ENCODE peak calls at places on chromosome 9, in four cellular contexts. B, G, P and C are unnamed samples.

GRCh38 chr9:32807217-32807616 is 23.9 kb downstream of the TMEM215 start:
- DNase-seq in B (no peak), G (no peak), P (no peak), C (no peak)

GRCh38 chr9:77764894-77765780 is 117.0 kb upstream of the GNA14 start:
- DNase-seq in B (peak; percentile 74), G (peak; percentile 74), P (peak; percentile 88), C (peak; percentile 48)

GRCh38 chr9:111851536-111851935 is 45.1 kb upstream of the UGCG start:
- DNase-seq in B (no peak), G (no peak), P (peak; percentile 65), C (peak; percentile 92)

GRCh38 chr9:87119328-87119881 is 172.1 kb upstream of the GAS1 start:
- DNase-seq in B (no peak), G (peak; percentile 81), P (peak; percentile 95), C (peak; percentile 23)

GRCh38 chr9:78001946-78002731 is 29.5 kb downstream of the GNAQ start:
- DNase-seq in B (no peak), G (no peak), P (peak; percentile 42), C (no peak)

GRCh38 chr9:110334183-110334582 is 3.5 kb downstream of the TXNDC8 start:
- DNase-seq in B (no peak), G (no peak), P (no peak), C (no peak)

GRCh38 chr9:14270358-14271077 is 43.4 kb downstream of the NFIB start:
- DNase-seq in B (no peak), G (peak; percentile 72), P (peak; percentile 62), C (no peak)

GRCh38 chr9:17625644-17626388 is 47.0 kb downstream of the SH3GL2 start:
- DNase-seq in B (no peak), G (no peak), P (peak; percentile 15), C (peak; percentile 47)

GRCh38 chr9:113290052-113290607 is 13.0 kb downstream of the RNF183 start:
- DNase-seq in B (no peak), G (no peak), P (no peak), C (no peak)

GRCh38 chr9:89382026-89382986 is 64.0 kb downstream of the SECISBP2 start:
- DNase-seq in B (no peak), G (no peak), P (no peak), C (no peak)

GRCh38 chr9:82764270-82764669 is 298.7 kb downstream of the RASEF start:
- DNase-seq in B (no peak), G (no peak), P (no peak), C (no peak)

GRCh38 chr9:10366171-10366779 is 246.5 kb downstream of the PTPRD start:
- DNase-seq in B (peak; percentile 79), G (peak; percentile 11), P (peak; percentile 60), C (peak; percentile 60)

GRCh38 chr9:130500340-130500771 is 55.6 kb downstream of the ASS1 start:
- DNase-seq in B (no peak), G (no peak), P (no peak), C (no peak)

GRCh38 chr9:110443146-110443877 is 105.6 kb upstream of the TXNDC8 start:
- DNase-seq in B (no peak), G (peak; percentile 90), P (peak; percentile 81), C (peak; percentile 39)

GRCh38 chr9:134468358-134468757 is 142.1 kb downstream of the RXRA start:
- DNase-seq in B (no peak), G (no peak), P (no peak), C (no peak)

GRCh38 chr9:126915846-126916543 is 1.4 kb downstream of the RALGPS1 start:
- DNase-seq in B (no peak), G (no peak), P (no peak), C (peak; percentile 79)

GRCh38 chr9:12464910-12465512 is 228.2 kb upstream of the TYRP1 start:
- DNase-seq in B (peak; percentile 76), G (peak; percentile 20), P (peak; percentile 50), C (peak; percentile 22)

GRCh38 chr9:125847735-125848134 is 100.6 kb downstream of the PBX3 start:
- DNase-seq in B (no peak), G (no peak), P (no peak), C (no peak)

GRCh38 chr9:93667006-93667405 is 90.6 kb downstream of the PHF2 start:
- DNase-seq in B (no peak), G (no peak), P (no peak), C (no peak)

GRCh38 chr9:14315754-14316573 is 2.0 kb upstream of the NFIB start:
- DNase-seq in B (no peak), G (peak; percentile 31), P (peak; percentile 63), C (peak; percentile 20)

GRCh38 chr9:134765785-134766184 is 114.8 kb upstream of the FCN2 start:
- DNase-seq in B (no peak), G (no peak), P (no peak), C (no peak)

GRCh38 chr9:124110307-124110915 is 98.8 kb downstream of the LHX2 start:
- DNase-seq in B (peak; percentile 86), G (peak; percentile 71), P (peak; percentile 74), C (peak; percentile 38)

GRCh38 chr9:109887079-109887478 is 107.1 kb downstream of the PALM2AKAP2 start:
- DNase-seq in B (no peak), G (peak; percentile 33), P (peak; percentile 64), C (peak; percentile 46)

GRCh38 chr9:3281399-3281798 is 244.4 kb downstream of the RFX3 start:
- DNase-seq in B (no peak), G (no peak), P (no peak), C (no peak)

GRCh38 chr9:112112941-112113399 is 62.1 kb downstream of the SUSD1 start:
- DNase-seq in B (peak; percentile 49), G (peak; percentile 7), P (peak; percentile 47), C (peak; percentile 88)

GRCh38 chr9:109755040-109755439 is 25.0 kb upstream of the PALM2AKAP2 start:
- DNase-seq in B (no peak), G (no peak), P (no peak), C (no peak)

GRCh38 chr9:86946712-86947145 is 577 bp downstream of the GAS1 start:
- DNase-seq in B (peak; percentile 62), G (peak; percentile 54), P (peak; percentile 68), C (no peak)

GRCh38 chr9:33748633-33749304 is 46.6 kb upstream of the PRSS3 start:
- DNase-seq in B (no peak), G (no peak), P (no peak), C (no peak)

GRCh38 chr9:37251452-37251851 is 131.1 kb downstream of the ZCCHC7 start:
- DNase-seq in B (no peak), G (no peak), P (no peak), C (no peak)

GRCh38 chr9:121721770-121722169 is 70.3 kb downstream of the DAB2IP start:
- DNase-seq in B (no peak), G (peak; percentile 93), P (no peak), C (no peak)

GRCh38 chr9:81877047-81877446 is 51.2 kb upstream of the SPATA31D4 start:
- DNase-seq in B (no peak), G (no peak), P (no peak), C (no peak)

GRCh38 chr9:136192289-136193126 is 12.4 kb downstream of the LHX3 start:
- DNase-seq in B (no peak), G (no peak), P (no peak), C (no peak)

GRCh38 chr9:117076571-117077300 is 338.1 kb downstream of the ASTN2 start:
- DNase-seq in B (no peak), G (no peak), P (no peak), C (no peak)

DNA sequence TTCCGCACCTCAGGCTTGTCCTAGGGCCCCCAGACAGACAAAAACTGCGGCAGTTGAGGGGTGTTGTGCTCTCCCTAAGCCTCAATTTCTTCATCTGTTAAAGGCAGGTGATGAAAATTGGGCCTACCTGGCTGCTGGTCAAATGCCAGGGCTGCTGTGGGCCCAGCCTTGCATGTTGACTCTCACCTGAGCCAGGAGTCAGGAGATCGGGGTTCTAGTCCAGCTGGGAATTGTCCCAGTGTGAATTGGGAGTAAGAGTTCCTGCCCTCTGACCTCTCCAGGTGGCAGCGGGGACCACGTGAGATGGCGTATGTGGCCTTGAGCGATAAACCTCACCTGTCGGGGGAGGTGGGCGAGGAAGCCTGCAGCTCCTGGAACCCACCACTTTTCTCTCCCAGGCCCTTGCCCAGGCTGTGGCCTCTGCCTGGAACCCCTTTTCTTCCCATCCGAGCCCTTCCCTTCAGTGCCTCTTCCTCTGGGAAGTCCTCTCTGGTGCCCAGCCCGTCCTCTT is 143.5 kb upstream of the IER5L start:
- DNase-seq in B (no peak), G (no peak), P (no peak), C (no peak)
- H3K4me3 ChIP-seq in B (no peak overlapping the region), G (peak overlapping the region; percentile 51), P (peak overlapping the region; percentile 51), C (no peak overlapping the region)

GRCh38 chr9:34957492-34958410 is at the start of gene PHF24:
- DNase-seq in B (no peak), G (no peak), P (peak; percentile 13), C (no peak)
- H3K4me3 ChIP-seq in B (peak within 1 kb of the TSS; percentile 50), G (peak within 1 kb of the TSS; percentile 23), P (peak within 1 kb of the TSS; percentile 32), C (peak within 1 kb of the TSS; percentile 22)

GRCh38 chr9:133134419-133135190 is 13.6 kb upstream of the RALGDS start:
- DNase-seq in B (no peak), G (no peak), P (no peak), C (peak; percentile 30)

GRCh38 chr9:133131506-133131905 is 10.5 kb upstream of the RALGDS start:
- DNase-seq in B (no peak), G (no peak), P (no peak), C (no peak)

GRCh38 chr9:133135193-133135745 is 14.2 kb upstream of the RALGDS start:
- DNase-seq in B (no peak), G (peak; percentile 81), P (peak; percentile 64), C (peak; percentile 96)

GRCh38 chr9:133132174-133132573 is 11.1 kb upstream of the RALGDS start:
- DNase-seq in B (no peak), G (no peak), P (no peak), C (no peak)

GRCh38 chr9:133133680-133134418 is 12.8 kb upstream of the RALGDS start:
- DNase-seq in B (no peak), G (peak; percentile 96), P (peak; percentile 95), C (peak; percentile 98)
- H3K4me3 ChIP-seq in B (no peak overlapping the region), G (no peak overlapping the region), P (no peak overlapping the region), C (no peak overlapping the region)

DNA sequence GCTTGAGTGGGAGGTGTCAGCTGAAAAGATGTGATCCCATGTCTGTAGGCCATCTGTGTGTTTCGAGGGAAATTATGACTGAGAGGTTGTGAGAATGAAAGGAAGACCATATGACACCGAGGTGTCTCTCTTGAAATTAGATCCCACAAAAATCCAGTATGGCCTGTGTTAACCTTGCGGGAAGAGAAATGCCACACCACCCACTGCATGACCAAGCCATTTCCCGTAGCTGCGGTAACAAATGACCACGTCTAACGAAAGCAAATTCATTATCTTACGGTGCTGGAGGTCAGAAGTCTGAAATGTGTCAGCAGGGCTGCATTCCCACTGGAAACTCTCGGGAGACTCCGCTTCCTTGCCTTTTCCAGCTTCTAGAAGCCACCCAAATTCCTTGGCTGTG is 11.6 kb downstream of the C9orf57 start:
- DNase-seq in B (no peak), G (peak; percentile 7), P (peak; percentile 8), C (no peak)
- H3K4me3 ChIP-seq in B (no peak overlapping the region), G (no peak overlapping the region), P (no peak overlapping the region), C (no peak overlapping the region)

DNA sequence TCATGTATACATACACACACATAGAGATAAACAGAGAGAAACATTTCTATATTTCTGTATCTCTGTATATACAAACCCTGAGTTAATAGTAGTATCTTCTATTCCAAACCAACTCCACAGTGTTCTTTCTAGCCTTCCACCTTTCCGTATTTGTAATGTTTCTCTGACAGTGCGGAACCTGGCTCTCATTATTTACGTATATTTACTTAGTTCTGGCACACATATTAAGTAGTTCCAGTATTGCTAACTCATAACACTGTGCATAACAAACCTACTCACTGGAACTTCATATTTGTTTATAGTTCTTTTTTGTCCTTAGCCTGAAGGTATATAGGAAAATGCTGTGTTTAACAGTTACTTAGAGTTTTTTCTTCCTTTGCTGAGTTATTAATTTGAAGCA is 6.5 kb downstream of the OGN start:
- DNase-seq in B (no peak), G (no peak), P (no peak), C (no peak)
- H3K4me3 ChIP-seq in B (no peak overlapping the region), G (no peak overlapping the region), P (no peak overlapping the region), C (no peak overlapping the region)

GRCh38 chr9:70042461-70043215 is 1.0 kb upstream of the MAMDC2 start:
- DNase-seq in B (no peak), G (no peak), P (no peak), C (peak; percentile 62)
- H3K4me3 ChIP-seq in B (no peak overlapping the region), G (no peak overlapping the region), P (no peak overlapping the region), C (no peak overlapping the region)